ENCODE peak calls at places on chromosomes 16 and 17, in nine cellular contexts. One of them, this sample, is unnamed. For H3K4me1 and H3K9me3, the result is how much of the 10 kb centered on the place peaks cover.

GRCh38 chr17:81223758-81224122 is 975 bp upstream of the CEP131 start:
- DNase-seq in psoas muscle: no peak
- DNase-seq in heart left ventricle: no peak
- DNase-seq in ovary: no peak
- DNase-seq in stomach: no peak
- DNase-seq in uterus: no peak
- DNase-seq in H1: no peak
- DNase-seq in PC-9: no peak
- DNase-seq in A549: no peak
- DNase-seq in this sample: no peak

GRCh38 chr17:16406742-16407674 is 8.4 kb upstream of the TRPV2 start:
- DNase-seq in stomach: no peak
- DNase-seq in A549: peak
- DNase-seq in heart left ventricle: peak
- DNase-seq in psoas muscle: peak
- DNase-seq in H1: peak
- DNase-seq in PC-9: peak
- DNase-seq in uterus: peak
- DNase-seq in ovary: peak
- DNase-seq in this sample: peak

GRCh38 chr17:27994586-27994985 is 47.9 kb upstream of the NLK start:
- DNase-seq in stomach: no peak
- DNase-seq in A549: no peak
- DNase-seq in heart left ventricle: no peak
- DNase-seq in H1: no peak
- DNase-seq in psoas muscle: no peak
- DNase-seq in PC-9: no peak
- DNase-seq in ovary: no peak
- DNase-seq in uterus: no peak
- DNase-seq in this sample: no peak

GRCh38 chr16:70253291-70254094 is 1.8 kb upstream of the EXOSC6 start:
- DNase-seq in PC-9: no peak
- DNase-seq in psoas muscle: peak
- DNase-seq in A549: peak
- DNase-seq in ovary: no peak
- DNase-seq in heart left ventricle: no peak
- DNase-seq in H1: peak
- DNase-seq in uterus: no peak
- DNase-seq in stomach: no peak
- DNase-seq in this sample: peak

GRCh38 chr17:55601874-55602364 is 90.7 kb upstream of the SMIM36 start:
- DNase-seq in stomach: no peak
- DNase-seq in uterus: no peak
- DNase-seq in heart left ventricle: no peak
- DNase-seq in ovary: no peak
- DNase-seq in A549: peak
- DNase-seq in PC-9: no peak
- DNase-seq in psoas muscle: no peak
- DNase-seq in H1: peak
- DNase-seq in this sample: no peak

GRCh38 chr17:41972571-41973411 is 6.2 kb downstream of the CNP start:
- DNase-seq in ovary: peak
- DNase-seq in stomach: peak
- DNase-seq in heart left ventricle: peak
- DNase-seq in PC-9: peak
- DNase-seq in H1: no peak
- DNase-seq in psoas muscle: peak
- DNase-seq in uterus: no peak
- DNase-seq in A549: no peak
- DNase-seq in this sample: peak

GRCh38 chr16:77236063-77236511 is 36.9 kb downstream of the SYCE1L start:
- DNase-seq in H1: peak
- DNase-seq in ovary: peak
- DNase-seq in heart left ventricle: peak
- DNase-seq in psoas muscle: peak
- DNase-seq in A549: peak
- DNase-seq in uterus: peak
- DNase-seq in PC-9: peak
- DNase-seq in stomach: peak
- DNase-seq in this sample: peak

GRCh38 chr16:10611825-10612342 is 31.5 kb upstream of the EMP2 start:
- DNase-seq in PC-9: no peak
- DNase-seq in ovary: no peak
- DNase-seq in stomach: no peak
- DNase-seq in heart left ventricle: no peak
- DNase-seq in A549: no peak
- DNase-seq in H1: no peak
- DNase-seq in psoas muscle: no peak
- DNase-seq in uterus: no peak
- DNase-seq in this sample: no peak

GRCh38 chr17:80364091-80364691 is 50.8 kb upstream of the ENDOV start:
- DNase-seq in psoas muscle: peak
- DNase-seq in A549: peak
- DNase-seq in stomach: no peak
- DNase-seq in heart left ventricle: no peak
- DNase-seq in ovary: peak
- DNase-seq in uterus: no peak
- DNase-seq in H1: peak
- DNase-seq in PC-9: peak
- DNase-seq in this sample: no peak

GRCh38 chr17:78154903-78155811 is 9.0 kb downstream of the C17orf99 start:
- DNase-seq in stomach: no peak
- DNase-seq in H1: no peak
- DNase-seq in psoas muscle: no peak
- DNase-seq in ovary: no peak
- DNase-seq in A549: no peak
- DNase-seq in PC-9: no peak
- DNase-seq in heart left ventricle: no peak
- DNase-seq in uterus: no peak
- DNase-seq in this sample: no peak

GRCh38 chr17:33640629-33641028 is 347.5 kb upstream of the ASIC2 start:
- DNase-seq in ovary: no peak
- DNase-seq in stomach: no peak
- DNase-seq in uterus: no peak
- DNase-seq in psoas muscle: no peak
- DNase-seq in A549: no peak
- DNase-seq in PC-9: no peak
- DNase-seq in H1: no peak
- DNase-seq in heart left ventricle: no peak
- DNase-seq in this sample: no peak

GRCh38 chr16:11299865-11300559 is 18.9 kb upstream of the PRM1 start:
- DNase-seq in A549: no peak
- DNase-seq in heart left ventricle: peak
- DNase-seq in uterus: no peak
- DNase-seq in H1: no peak
- DNase-seq in ovary: no peak
- DNase-seq in PC-9: no peak
- DNase-seq in stomach: no peak
- DNase-seq in psoas muscle: no peak
- DNase-seq in this sample: no peak

GRCh38 chr17:41678411-41678906 is 10.2 kb upstream of the EIF1 start:
- DNase-seq in heart left ventricle: no peak
- DNase-seq in PC-9: peak
- DNase-seq in psoas muscle: peak
- DNase-seq in ovary: no peak
- DNase-seq in uterus: no peak
- DNase-seq in stomach: no peak
- DNase-seq in A549: no peak
- DNase-seq in H1: no peak
- DNase-seq in this sample: no peak

DNA sequence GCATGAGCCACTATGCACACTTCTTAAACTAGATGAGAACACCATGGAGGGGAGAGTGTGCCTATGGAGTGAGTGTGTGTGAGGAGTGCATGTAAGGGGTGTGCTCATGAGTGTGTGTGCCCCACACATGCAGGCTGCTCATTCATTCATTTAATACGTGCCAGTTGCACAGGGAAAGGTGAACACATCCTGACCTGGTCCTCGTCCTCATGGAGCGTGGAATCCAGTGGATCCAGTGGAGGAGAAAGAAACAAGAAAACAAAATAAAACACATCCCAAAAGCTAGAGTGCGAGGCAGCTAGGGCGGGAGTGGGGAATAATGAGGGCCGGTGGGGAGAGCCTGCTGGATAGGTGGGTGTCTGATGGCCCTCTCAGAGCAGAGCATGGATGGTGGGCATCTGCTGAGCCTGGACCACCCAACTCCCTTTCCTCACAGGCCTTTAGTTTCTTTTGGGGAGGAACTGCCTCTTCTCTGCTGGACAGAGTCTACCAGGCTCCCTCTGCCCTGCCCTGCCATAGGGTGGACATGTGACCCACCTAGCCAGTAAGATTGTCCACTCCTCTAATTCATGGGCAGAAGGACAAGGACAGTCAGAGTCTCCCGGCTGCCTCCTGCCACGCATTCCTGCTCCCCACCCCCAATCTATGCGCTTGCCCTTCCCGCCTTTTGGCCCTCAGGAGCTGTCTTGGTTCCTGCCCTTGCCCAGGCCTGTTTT is 204.3 kb downstream of the RAB11FIP4 start:
- DNase-seq in H1: no peak
- DNase-seq in ovary: no peak
- DNase-seq in psoas muscle: no peak
- DNase-seq in stomach: no peak
- DNase-seq in heart left ventricle: no peak
- DNase-seq in uterus: no peak
- DNase-seq in A549: no peak
- DNase-seq in PC-9: peak
- DNase-seq in this sample: no peak
- H3K4me1 ChIP-seq in H1: under half
- H3K4me1 ChIP-seq in ovary: under half
- H3K4me1 ChIP-seq in psoas muscle: under half
- H3K4me1 ChIP-seq in stomach: under half
- H3K4me1 ChIP-seq in heart left ventricle: under half
- H3K4me1 ChIP-seq in uterus: under half
- H3K4me1 ChIP-seq in A549: under half
- H3K4me1 ChIP-seq in PC-9: under half
- H3K4me1 ChIP-seq in this sample: under half

DNA sequence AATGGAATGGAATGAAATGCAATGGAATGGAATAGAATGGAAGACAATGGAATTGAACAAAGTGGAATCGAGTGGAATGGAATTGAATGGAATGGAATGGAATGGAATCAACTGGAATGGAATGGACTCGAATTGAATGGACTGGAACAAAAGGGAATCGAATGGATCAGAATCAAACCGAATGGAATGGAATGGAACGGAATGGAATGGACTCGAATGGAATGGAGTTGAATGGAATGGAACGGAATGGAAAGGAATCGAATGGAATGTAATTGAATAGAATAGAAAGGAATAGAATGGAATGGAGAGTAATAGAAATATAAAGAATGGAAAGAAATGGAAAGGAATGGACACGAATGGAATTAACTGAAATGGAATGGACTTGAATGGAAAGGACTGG is 475.2 kb upstream of the WSB1 start:
- DNase-seq in PC-9: no peak
- DNase-seq in H1: no peak
- DNase-seq in uterus: no peak
- DNase-seq in ovary: no peak
- DNase-seq in heart left ventricle: no peak
- DNase-seq in stomach: no peak
- DNase-seq in A549: no peak
- DNase-seq in psoas muscle: no peak
- DNase-seq in this sample: no peak
- H3K9me3 ChIP-seq in PC-9: under half
- H3K9me3 ChIP-seq in H1: under half
- H3K9me3 ChIP-seq in uterus: under half
- H3K9me3 ChIP-seq in ovary: under half
- H3K9me3 ChIP-seq in heart left ventricle: half or more
- H3K9me3 ChIP-seq in stomach: half or more
- H3K9me3 ChIP-seq in A549: half or more
- H3K9me3 ChIP-seq in psoas muscle: half or more
- H3K9me3 ChIP-seq in this sample: under half

GRCh38 chr16:2033057-2033911 is 6.6 kb downstream of the NHERF2 start:
- DNase-seq in ovary: peak
- DNase-seq in uterus: peak
- DNase-seq in H1: peak
- DNase-seq in A549: no peak
- DNase-seq in stomach: peak
- DNase-seq in psoas muscle: no peak
- DNase-seq in PC-9: peak
- DNase-seq in heart left ventricle: peak
- DNase-seq in this sample: peak
- H3K4me1 ChIP-seq in ovary: under half
- H3K4me1 ChIP-seq in uterus: under half
- H3K4me1 ChIP-seq in H1: under half
- H3K4me1 ChIP-seq in A549: half or more
- H3K4me1 ChIP-seq in stomach: half or more
- H3K4me1 ChIP-seq in psoas muscle: under half
- H3K4me1 ChIP-seq in PC-9: under half
- H3K4me1 ChIP-seq in heart left ventricle: under half
- H3K4me1 ChIP-seq in this sample: under half

DNA sequence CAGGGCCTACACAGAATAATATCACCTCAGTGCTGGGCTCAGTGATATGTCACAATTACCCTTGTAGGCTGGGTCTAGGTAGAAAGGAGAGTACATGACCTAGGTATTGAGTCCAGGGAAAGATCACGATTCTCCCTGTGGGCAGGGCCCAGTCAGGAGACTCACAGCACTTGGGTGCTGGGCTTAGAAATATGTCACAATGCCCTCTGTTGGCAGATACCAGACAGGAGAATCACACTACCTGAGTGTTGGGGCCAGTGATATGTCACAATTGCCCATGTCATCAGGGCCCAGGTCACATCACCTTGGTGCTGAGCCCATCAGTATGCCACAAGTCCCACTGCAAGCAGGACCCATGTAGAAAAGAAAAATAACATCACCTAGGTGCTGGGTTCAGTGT is 2105.5 kb downstream of the TP53TG3F start:
- DNase-seq in A549: no peak
- DNase-seq in H1: no peak
- DNase-seq in stomach: no peak
- DNase-seq in psoas muscle: no peak
- DNase-seq in ovary: no peak
- DNase-seq in heart left ventricle: no peak
- DNase-seq in uterus: no peak
- DNase-seq in PC-9: no peak
- DNase-seq in this sample: no peak
- H3K9me3 ChIP-seq in A549: under half
- H3K9me3 ChIP-seq in H1: half or more
- H3K9me3 ChIP-seq in stomach: under half
- H3K9me3 ChIP-seq in psoas muscle: under half
- H3K9me3 ChIP-seq in ovary: under half
- H3K9me3 ChIP-seq in heart left ventricle: under half
- H3K9me3 ChIP-seq in uterus: under half
- H3K9me3 ChIP-seq in PC-9: under half
- H3K9me3 ChIP-seq in this sample: under half

DNA sequence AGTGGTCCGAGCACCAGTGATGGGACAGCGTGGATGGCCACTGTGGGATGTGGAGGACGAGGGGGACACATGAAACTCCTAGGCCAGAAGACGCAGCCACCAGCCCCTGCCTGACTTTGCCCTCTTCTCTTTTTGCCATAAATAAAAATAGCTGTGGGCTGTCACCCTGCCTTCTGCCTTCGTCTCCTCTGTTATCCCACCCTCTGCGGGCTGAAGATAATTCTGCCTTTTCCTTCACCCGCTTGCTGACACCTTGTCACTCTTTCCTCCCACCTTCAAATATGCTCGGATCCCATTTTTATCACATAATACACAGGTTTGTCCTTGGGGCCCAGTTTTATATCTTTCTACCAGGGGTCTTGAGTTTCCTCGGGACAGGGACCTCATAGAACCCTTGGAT is 87.6 kb upstream of the CIBAR2 start:
- DNase-seq in PC-9: no peak
- DNase-seq in heart left ventricle: no peak
- DNase-seq in psoas muscle: no peak
- DNase-seq in uterus: no peak
- DNase-seq in stomach: no peak
- DNase-seq in H1: no peak
- DNase-seq in ovary: no peak
- DNase-seq in A549: no peak
- DNase-seq in this sample: no peak
- H3K4me1 ChIP-seq in PC-9: under half
- H3K4me1 ChIP-seq in heart left ventricle: under half
- H3K4me1 ChIP-seq in psoas muscle: half or more
- H3K4me1 ChIP-seq in uterus: under half
- H3K4me1 ChIP-seq in stomach: half or more
- H3K4me1 ChIP-seq in H1: under half
- H3K4me1 ChIP-seq in ovary: half or more
- H3K4me1 ChIP-seq in A549: under half
- H3K4me1 ChIP-seq in this sample: under half